ENCODE peak calls at places on chromosomes 7 and 10, in four cellular contexts. D is A549, T is HepG2, K is GM12878. Q is an unnamed sample.

GRCh38 chr7:43700059-43700501 is 29.2 kb downstream of the COA1 start:
- DNase-seq in D (peak; percentile 28), T (peak; percentile 46), K (no peak), Q (peak; percentile 59)

GRCh38 chr10:74419491-74420466 is 268.8 kb downstream of the ADK start:
- DNase-seq in D (peak; percentile 25), T (no peak), K (peak; percentile 5), Q (peak; percentile 47)

GRCh38 chr10:74869635-74870034 is 43.2 kb downstream of the KAT6B start:
- DNase-seq in D (no peak), T (no peak), K (no peak), Q (no peak)

GRCh38 chr10:87817291-87817872 is 644 bp downstream of the ATAD1 start:
- DNase-seq in D (no peak), T (peak; percentile 9), K (no peak), Q (no peak)

GRCh38 chr10:106189254-106189653 is 975.3 kb downstream of the SORCS1 start:
- DNase-seq in D (no peak), T (peak; percentile 5), K (no peak), Q (peak; percentile 20)

GRCh38 chr7:112940314-112940732 is 146.3 kb downstream of the GPR85 start:
- DNase-seq in D (no peak), T (no peak), K (no peak), Q (no peak)

GRCh38 chr10:8233049-8233448 is 178.6 kb downstream of the GATA3 start:
- DNase-seq in D (no peak), T (no peak), K (no peak), Q (no peak)

GRCh38 chr7:77482015-77482414 is 55.1 kb upstream of the PTPN12 start:
- DNase-seq in D (peak; percentile 63), T (peak; percentile 84), K (no peak), Q (no peak)

GRCh38 chr10:67011480-67011879 is 85.6 kb downstream of the LRRTM3 start:
- DNase-seq in D (no peak), T (no peak), K (no peak), Q (no peak)

GRCh38 chr10:112535432-112536038 is 88.5 kb downstream of the VTI1A start:
- DNase-seq in D (no peak), T (peak; percentile 26), K (no peak), Q (no peak)

GRCh38 chr10:76175533-76176165 is 744.2 kb downstream of the LRMDA start:
- DNase-seq in D (no peak), T (no peak), K (no peak), Q (no peak)

GRCh38 chr10:113808168-113808567 is 45.7 kb downstream of the DCLRE1A start:
- DNase-seq in D (no peak), T (no peak), K (no peak), Q (no peak)

GRCh38 chr7:132407764-132408163 is 168.5 kb downstream of the PLXNA4 start:
- DNase-seq in D (no peak), T (no peak), K (no peak), Q (peak; percentile 54)

GRCh38 chr10:88095778-88096452 is 232.5 kb downstream of the PTEN start:
- DNase-seq in D (no peak), T (no peak), K (no peak), Q (no peak)

GRCh38 chr10:29392376-29393021 is 103.6 kb downstream of the LYZL1 start:
- DNase-seq in D (peak; percentile 47), T (peak; percentile 54), K (no peak), Q (peak; percentile 75)

GRCh38 chr7:14504134-14504533 is 398.4 kb downstream of the DGKB start:
- DNase-seq in D (no peak), T (no peak), K (no peak), Q (no peak)

GRCh38 chr7:30310674-30311362 is 26.4 kb downstream of the ZNRF2 start:
- DNase-seq in D (no peak), T (no peak), K (no peak), Q (no peak)

GRCh38 chr10:114723361-114723760 is 65.3 kb upstream of the ABLIM1 start:
- DNase-seq in D (no peak), T (no peak), K (no peak), Q (no peak)

GRCh38 chr10:114709966-114710365 is 51.9 kb upstream of the ABLIM1 start:
- DNase-seq in D (no peak), T (no peak), K (no peak), Q (no peak)

GRCh38 chr10:129764901-129765663 is 199.0 kb downstream of the EBF3 start:
- DNase-seq in D (no peak), T (no peak), K (no peak), Q (no peak)

GRCh38 chr7:117682681-117683385 is 190.4 kb downstream of the CTTNBP2 start:
- DNase-seq in D (peak; percentile 32), T (no peak), K (no peak), Q (no peak)
- TF ChIP-seq PBX3 in D (no peak), T (no peak), K (no peak), Q (no peak)

DNA sequence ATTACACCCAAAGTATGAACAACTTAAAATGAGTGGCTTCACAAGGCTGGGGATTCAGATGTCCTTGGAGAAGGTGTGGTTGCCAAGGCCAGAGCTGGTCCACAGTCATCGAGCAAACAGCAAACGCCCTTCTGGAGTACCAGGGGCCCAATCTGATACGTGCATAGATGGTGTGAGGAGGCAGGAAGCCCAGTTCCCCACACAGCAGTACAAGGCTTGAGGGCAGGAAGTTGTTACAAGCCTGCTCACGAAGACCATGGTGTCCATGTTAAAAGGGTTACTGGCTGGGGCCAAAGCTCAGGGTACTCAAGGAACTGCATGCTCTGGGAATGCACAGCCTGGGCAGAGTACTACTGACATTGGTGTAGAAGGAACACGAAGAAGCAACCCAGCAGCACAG is 4.6 kb upstream of the ANKRD26 start:
- DNase-seq in D (no peak), T (no peak), K (no peak), Q (no peak)
- TF ChIP-seq PBX3 in D (no peak), T (no peak), K (no peak), Q (no peak)

GRCh38 chr7:22302951-22303423 is 54.0 kb downstream of the RAPGEF5 start:
- DNase-seq in D (no peak), T (no peak), K (no peak), Q (no peak)
- TF ChIP-seq PBX3 in D (no peak), T (no peak), K (no peak), Q (no peak)

GRCh38 chr10:103227416-103227815 is 18.3 kb upstream of the RPEL1 start:
- DNase-seq in D (no peak), T (no peak), K (no peak), Q (no peak)

GRCh38 chr10:103232772-103233488 is 12.8 kb upstream of the RPEL1 start:
- DNase-seq in D (no peak), T (peak; percentile 88), K (no peak), Q (no peak)

GRCh38 chr10:103235775-103236174 is 9.9 kb upstream of the RPEL1 start:
- DNase-seq in D (no peak), T (no peak), K (no peak), Q (no peak)

GRCh38 chr10:103226011-103226410 is 19.7 kb upstream of the RPEL1 start:
- DNase-seq in D (no peak), T (no peak), K (no peak), Q (no peak)

GRCh38 chr10:103231047-103231551 is 14.6 kb upstream of the RPEL1 start:
- DNase-seq in D (peak; percentile 57), T (peak; percentile 95), K (no peak), Q (no peak)
- TF ChIP-seq PBX3 in D (no peak), T (no peak), K (no peak), Q (peak; percentile 77)

DNA sequence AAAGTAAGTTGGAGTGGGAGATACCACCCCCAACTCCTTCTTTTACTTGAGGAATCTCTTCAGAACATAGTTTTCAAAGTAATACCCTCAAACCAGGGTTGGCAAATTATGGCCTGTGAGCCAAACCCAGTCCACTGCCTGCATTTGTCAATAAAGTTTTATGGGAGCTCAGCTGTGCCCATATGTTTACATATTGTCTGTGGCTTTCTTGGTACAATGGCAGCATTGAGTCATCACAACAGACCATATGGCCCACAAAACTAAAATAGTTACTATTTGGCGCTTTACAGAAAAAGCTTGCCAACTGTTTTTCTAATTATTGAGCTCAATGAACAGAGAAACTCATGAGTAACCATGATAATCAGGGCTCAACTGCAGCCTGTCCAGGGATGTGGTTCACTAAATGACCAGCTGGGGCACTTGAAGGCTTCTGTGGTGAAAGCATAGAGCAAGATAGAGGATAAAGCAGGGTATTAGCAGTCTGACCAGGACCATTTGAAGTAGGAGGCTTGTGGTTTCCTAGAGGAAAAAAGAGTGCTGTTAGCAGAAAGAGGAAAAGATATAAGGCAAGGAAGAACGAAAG is 196.0 kb upstream of the GRB10 start:
- DNase-seq in D (peak; percentile 36), T (peak; percentile 10), K (no peak), Q (no peak)
- TF ChIP-seq PBX3 in D (no peak), T (no peak), K (no peak), Q (no peak)

DNA sequence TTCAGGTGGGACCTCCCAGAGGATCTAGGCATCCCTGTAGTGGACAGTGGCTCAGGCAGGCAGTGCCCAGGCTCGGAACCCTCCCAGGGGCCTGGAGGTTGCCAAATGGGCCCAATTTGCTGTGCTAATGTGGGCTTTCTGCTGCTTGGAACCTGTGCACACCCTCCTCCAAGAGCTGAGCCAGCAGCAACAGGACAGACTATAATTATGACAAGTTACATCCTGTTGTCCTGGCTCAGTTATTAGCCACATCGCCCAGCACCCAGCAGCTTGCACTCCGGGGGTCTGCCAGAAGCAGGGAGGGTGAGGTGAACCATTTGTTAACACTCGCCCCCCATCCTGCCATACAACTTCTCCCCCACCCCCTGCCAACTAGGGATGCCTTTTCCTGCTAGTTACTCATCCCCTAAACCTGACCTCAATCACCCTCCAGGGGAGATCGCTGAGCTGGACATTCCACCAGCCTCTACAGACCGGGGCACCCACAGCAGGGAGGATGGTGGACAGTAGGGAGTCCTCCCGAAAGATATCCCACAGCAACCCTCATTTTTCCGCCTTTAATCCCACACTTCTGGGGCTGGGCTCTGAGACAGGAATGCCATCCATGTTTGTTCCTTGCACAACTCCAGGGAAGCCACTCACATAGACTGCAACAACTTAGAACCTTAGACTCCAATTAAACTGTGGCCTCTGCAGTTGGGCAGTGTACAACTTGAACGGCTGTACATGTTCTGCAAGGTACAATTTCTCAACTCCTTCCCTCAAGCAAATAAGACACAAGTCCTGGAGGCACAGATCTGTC is 7.9 kb upstream of the MYL10 start:
- DNase-seq in D (no peak), T (no peak), K (no peak), Q (peak; percentile 37)
- TF ChIP-seq PBX3 in D (no peak), T (no peak), K (no peak), Q (no peak)

Q was measured in SK-N-SH.